ENCODE peak calls at places on chromosomes 4 and X, in four cellular contexts. One of them, this sample, is unnamed.

GRCh38 chrX:9033179-9033578 is 748 bp downstream of the FAM9B start:
- DNase-seq in vagina: no peak
- DNase-seq in mucosa of descending colon: no peak
- DNase-seq in NB4: no peak
- DNase-seq in this sample: no peak

GRCh38 chr4:107648178-107648991 is 71.6 kb downstream of the PAPSS1 start:
- DNase-seq in mucosa of descending colon: no peak
- DNase-seq in NB4: no peak
- DNase-seq in vagina: no peak
- DNase-seq in this sample: no peak

GRCh38 chrX:73877687-73878086 is 314.7 kb downstream of the CHIC1 start:
- DNase-seq in NB4: no peak
- DNase-seq in mucosa of descending colon: no peak
- DNase-seq in vagina: no peak
- DNase-seq in this sample: no peak

GRCh38 chrX:142998447-142999208 is 27.1 kb upstream of the SPANXN4 start:
- DNase-seq in mucosa of descending colon: no peak
- DNase-seq in NB4: peak
- DNase-seq in vagina: no peak
- DNase-seq in this sample: no peak

GRCh38 chr4:15779336-15779735 is 1.2 kb downstream of the CD38 start:
- DNase-seq in mucosa of descending colon: peak
- DNase-seq in NB4: peak
- DNase-seq in vagina: no peak
- DNase-seq in this sample: peak

GRCh38 chrX:24990585-24990984 is 25.2 kb downstream of the ARX start:
- DNase-seq in vagina: no peak
- DNase-seq in NB4: no peak
- DNase-seq in mucosa of descending colon: no peak
- DNase-seq in this sample: no peak

GRCh38 chr4:92447265-92447905 is 143.6 kb downstream of the GRID2 start:
- DNase-seq in mucosa of descending colon: no peak
- DNase-seq in vagina: no peak
- DNase-seq in NB4: no peak
- DNase-seq in this sample: no peak

GRCh38 chr4:139223682-139224317 is 46.8 kb upstream of the ELF2 start:
- DNase-seq in mucosa of descending colon: peak
- DNase-seq in vagina: no peak
- DNase-seq in NB4: peak
- DNase-seq in this sample: peak

GRCh38 chrX:138034136-138034535 is 468.2 kb downstream of the ZIC3 start:
- DNase-seq in vagina: no peak
- DNase-seq in mucosa of descending colon: no peak
- DNase-seq in NB4: peak
- DNase-seq in this sample: no peak

GRCh38 chr4:41432219-41432618 is 105.7 kb upstream of the LIMCH1 start:
- DNase-seq in mucosa of descending colon: no peak
- DNase-seq in vagina: no peak
- DNase-seq in NB4: no peak
- DNase-seq in this sample: no peak

GRCh38 chr4:98728433-98728832 is 70.0 kb upstream of the TSPAN5 start:
- DNase-seq in vagina: no peak
- DNase-seq in NB4: peak
- DNase-seq in mucosa of descending colon: no peak
- DNase-seq in this sample: peak

GRCh38 chr4:82213485-82214162 is 160.2 kb downstream of the HNRNPD start:
- DNase-seq in vagina: no peak
- DNase-seq in NB4: no peak
- DNase-seq in mucosa of descending colon: no peak
- DNase-seq in this sample: peak

GRCh38 chr4:17111959-17112659 is 213.7 kb upstream of the LDB2 start:
- DNase-seq in NB4: peak
- DNase-seq in vagina: no peak
- DNase-seq in mucosa of descending colon: no peak
- DNase-seq in this sample: peak

GRCh38 chr4:42151568-42152506 is 618 bp downstream of the BEND4 start:
- DNase-seq in mucosa of descending colon: peak
- DNase-seq in vagina: no peak
- DNase-seq in NB4: no peak
- DNase-seq in this sample: peak

GRCh38 chr4:156413411-156413985 is 459.8 kb upstream of the CTSO start:
- DNase-seq in vagina: no peak
- DNase-seq in NB4: no peak
- DNase-seq in mucosa of descending colon: no peak
- DNase-seq in this sample: no peak

GRCh38 chrX:100643212-100643611 is 787 bp upstream of the SRPX2 start:
- DNase-seq in vagina: no peak
- DNase-seq in mucosa of descending colon: no peak
- DNase-seq in NB4: no peak
- DNase-seq in this sample: peak

GRCh38 chr4:76749361-76749760 is 148.6 kb downstream of the SOWAHB start:
- DNase-seq in mucosa of descending colon: no peak
- DNase-seq in vagina: no peak
- DNase-seq in NB4: no peak
- DNase-seq in this sample: no peak

GRCh38 chrX:129600981-129601424 is 53.8 kb downstream of the APLN start:
- DNase-seq in vagina: no peak
- DNase-seq in mucosa of descending colon: peak
- DNase-seq in NB4: peak
- DNase-seq in this sample: peak

GRCh38 chr4:159204566-159204965 is 101.7 kb downstream of the RAPGEF2 start:
- DNase-seq in NB4: no peak
- DNase-seq in mucosa of descending colon: no peak
- DNase-seq in vagina: no peak
- DNase-seq in this sample: no peak

GRCh38 chr4:139619644-139620043 is 46.0 kb upstream of the MGST2 start:
- DNase-seq in NB4: peak
- DNase-seq in vagina: no peak
- DNase-seq in mucosa of descending colon: peak
- DNase-seq in this sample: peak

GRCh38 chr4:176319704-176320339 is at the start of gene SPCS3:
- DNase-seq in NB4: peak
- DNase-seq in mucosa of descending colon: peak
- DNase-seq in vagina: no peak
- DNase-seq in this sample: peak

GRCh38 chr4:84719115-84719514 is 136.2 kb downstream of the CDS1 start:
- DNase-seq in NB4: no peak
- DNase-seq in vagina: no peak
- DNase-seq in mucosa of descending colon: no peak
- DNase-seq in this sample: no peak

GRCh38 chr4:77347341-77347740 is 190.3 kb downstream of the CCNG2 start:
- DNase-seq in NB4: no peak
- DNase-seq in vagina: no peak
- DNase-seq in mucosa of descending colon: peak
- DNase-seq in this sample: no peak

GRCh38 chr4:151316645-151317044 is 8.8 kb downstream of the SH3D19 start:
- DNase-seq in mucosa of descending colon: no peak
- DNase-seq in vagina: no peak
- DNase-seq in NB4: no peak
- DNase-seq in this sample: no peak

GRCh38 chr4:100462206-100462605 is 55.6 kb downstream of the EMCN start:
- DNase-seq in vagina: no peak
- DNase-seq in mucosa of descending colon: no peak
- DNase-seq in NB4: no peak
- DNase-seq in this sample: peak

GRCh38 chrX:109629310-109629709 is 4.3 kb upstream of the KCNE5 start:
- DNase-seq in NB4: no peak
- DNase-seq in mucosa of descending colon: no peak
- DNase-seq in vagina: no peak
- DNase-seq in this sample: no peak

GRCh38 chr4:28555851-28556250 is 1695.2 kb downstream of the STIM2 start:
- DNase-seq in vagina: no peak
- DNase-seq in mucosa of descending colon: no peak
- DNase-seq in NB4: no peak
- DNase-seq in this sample: peak

GRCh38 chr4:87622303-87622702 is 14.0 kb downstream of the DSPP start:
- DNase-seq in vagina: no peak
- DNase-seq in NB4: no peak
- DNase-seq in mucosa of descending colon: no peak
- DNase-seq in this sample: no peak

DNA sequence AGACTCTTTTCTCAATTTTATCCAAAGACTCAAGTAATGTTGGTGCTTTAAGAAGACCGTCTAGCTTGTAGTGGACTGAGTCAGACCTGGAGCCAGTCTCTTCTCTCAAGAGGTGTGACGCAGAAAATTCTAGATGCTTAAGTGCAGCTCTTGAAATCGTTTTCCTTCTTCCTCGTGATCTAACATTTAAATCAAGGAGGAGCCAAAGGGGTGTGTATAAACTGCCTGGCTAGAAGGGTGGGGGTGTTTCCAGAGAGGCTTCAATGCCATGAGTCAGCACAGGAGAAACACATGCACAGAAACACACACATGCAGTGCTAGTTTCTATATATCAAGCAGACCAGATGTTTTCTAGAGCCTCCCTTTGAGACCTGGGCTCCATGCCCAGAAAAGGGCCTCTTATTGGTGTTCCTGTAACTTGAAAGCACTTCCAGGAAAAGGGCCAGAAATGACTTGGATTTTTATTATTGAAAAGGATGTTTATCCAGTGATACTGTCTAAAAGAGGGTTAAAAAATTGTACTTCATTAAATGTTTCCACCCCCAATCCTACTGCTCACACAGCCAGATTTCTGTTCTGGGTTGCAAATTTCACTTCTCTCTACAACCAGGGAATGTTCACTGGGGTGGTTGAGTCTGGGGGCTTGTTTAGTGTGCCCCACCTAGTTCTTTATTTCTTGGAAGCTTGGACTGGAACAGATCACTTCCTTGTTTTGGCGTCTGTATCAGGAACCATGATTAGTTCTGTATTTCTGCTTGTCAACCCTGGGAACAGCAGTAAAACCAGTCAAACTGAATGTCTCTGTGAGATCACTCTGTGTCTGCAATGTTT is at the start of gene CLIC2:
- DNase-seq in mucosa of descending colon: peak
- DNase-seq in vagina: no peak
- DNase-seq in NB4: peak
- DNase-seq in this sample: peak
- H3K4me3 ChIP-seq in mucosa of descending colon: no peak
- H3K4me3 ChIP-seq in vagina: no peak
- H3K4me3 ChIP-seq in NB4: no peak
- H3K4me3 ChIP-seq in this sample: no peak

DNA sequence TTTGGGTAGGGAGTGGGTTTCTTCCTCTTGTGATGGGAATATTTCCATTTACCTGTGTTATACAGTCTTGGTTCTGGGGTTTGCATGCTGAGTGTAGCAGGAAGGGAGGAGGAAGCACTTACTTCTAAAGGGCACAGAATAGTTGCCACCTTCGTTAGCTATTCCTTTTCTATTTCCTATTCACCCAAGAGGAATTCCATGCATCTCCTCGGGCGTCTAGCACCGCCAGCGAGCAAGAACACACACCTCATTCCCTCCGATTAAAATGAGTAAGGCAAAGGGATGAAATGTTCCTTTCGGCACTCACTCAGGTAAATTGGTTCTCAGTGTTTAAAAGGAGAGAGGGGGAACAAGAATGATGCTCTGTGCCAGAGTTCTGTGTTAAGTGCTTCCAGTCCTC is 351.3 kb downstream of the PTTG2 start:
- DNase-seq in vagina: no peak
- DNase-seq in NB4: no peak
- DNase-seq in mucosa of descending colon: no peak
- DNase-seq in this sample: peak
- H3K4me3 ChIP-seq in vagina: no peak
- H3K4me3 ChIP-seq in NB4: no peak
- H3K4me3 ChIP-seq in mucosa of descending colon: no peak
- H3K4me3 ChIP-seq in this sample: no peak

GRCh38 chr4:147625733-147626132 is 8.5 kb downstream of the TMEM184C start:
- DNase-seq in NB4: no peak
- DNase-seq in mucosa of descending colon: no peak
- DNase-seq in vagina: no peak
- DNase-seq in this sample: no peak

GRCh38 chr4:147617173-147617840 is at the start of gene TMEM184C:
- DNase-seq in mucosa of descending colon: peak
- DNase-seq in NB4: peak
- DNase-seq in vagina: no peak
- DNase-seq in this sample: peak

GRCh38 chr4:147616849-147617172 is 386 bp upstream of the TMEM184C start:
- DNase-seq in mucosa of descending colon: no peak
- DNase-seq in NB4: no peak
- DNase-seq in vagina: no peak
- DNase-seq in this sample: no peak

GRCh38 chr4:147617841-147618421 is 734 bp downstream of the TMEM184C start:
- DNase-seq in NB4: no peak
- DNase-seq in vagina: no peak
- DNase-seq in mucosa of descending colon: no peak
- DNase-seq in this sample: no peak

GRCh38 chr4:147620315-147620714 is 3.1 kb downstream of the TMEM184C start:
- DNase-seq in mucosa of descending colon: no peak
- DNase-seq in NB4: peak
- DNase-seq in vagina: no peak
- DNase-seq in this sample: no peak
- H3K4me3 ChIP-seq in mucosa of descending colon: no peak
- H3K4me3 ChIP-seq in NB4: no peak
- H3K4me3 ChIP-seq in vagina: no peak
- H3K4me3 ChIP-seq in this sample: no peak

GRCh38 chrX:134171661-134172587 is 65.1 kb upstream of the CCDC160 start:
- DNase-seq in mucosa of descending colon: no peak
- DNase-seq in NB4: no peak
- DNase-seq in vagina: no peak
- DNase-seq in this sample: no peak

GRCh38 chrX:134174273-134174660 is 62.7 kb upstream of the CCDC160 start:
- DNase-seq in mucosa of descending colon: no peak
- DNase-seq in NB4: no peak
- DNase-seq in vagina: no peak
- DNase-seq in this sample: no peak

GRCh38 chrX:134172588-134173259 is 64.3 kb upstream of the CCDC160 start:
- DNase-seq in vagina: no peak
- DNase-seq in mucosa of descending colon: no peak
- DNase-seq in NB4: no peak
- DNase-seq in this sample: no peak

GRCh38 chrX:134174859-134175258 is 62.1 kb upstream of the CCDC160 start:
- DNase-seq in NB4: no peak
- DNase-seq in mucosa of descending colon: no peak
- DNase-seq in vagina: no peak
- DNase-seq in this sample: no peak

DNA sequence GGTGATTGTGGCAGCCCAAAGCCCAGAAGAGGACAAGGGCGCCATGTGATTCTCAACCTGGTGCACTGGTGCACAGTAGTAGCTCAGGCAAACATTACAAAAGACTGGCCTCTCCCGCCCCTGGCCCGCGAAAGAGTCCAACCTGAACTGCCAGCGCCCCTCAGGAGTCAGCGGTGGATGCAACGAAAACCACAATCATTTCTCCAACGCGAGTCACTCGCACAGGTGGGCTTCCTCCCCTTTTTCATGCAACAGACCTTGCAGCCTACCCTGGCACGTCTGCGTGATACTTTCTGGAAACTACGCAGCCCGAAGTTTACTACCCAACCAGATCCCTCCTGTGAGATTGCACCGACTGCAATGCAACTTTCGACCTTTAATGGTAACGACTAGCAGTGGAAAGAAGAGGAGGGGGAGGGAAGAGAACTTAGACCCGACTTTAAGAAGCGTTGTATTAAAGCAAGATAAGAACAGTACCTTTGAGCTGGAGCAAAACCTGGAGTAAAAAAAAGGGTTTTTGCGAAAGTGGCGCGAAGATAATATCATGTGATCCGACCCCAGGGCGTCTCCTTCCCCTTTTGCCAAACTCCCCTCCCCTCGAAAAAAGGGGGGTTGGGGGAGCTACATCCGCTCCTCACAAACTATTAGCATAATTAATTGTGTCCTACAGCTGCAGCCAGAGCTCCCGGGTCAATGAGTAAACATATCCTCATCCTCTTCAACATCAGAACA is 63.3 kb upstream of the CCDC160 start:
- DNase-seq in vagina: no peak
- DNase-seq in NB4: no peak
- DNase-seq in mucosa of descending colon: no peak
- DNase-seq in this sample: no peak
- H3K4me3 ChIP-seq in vagina: no peak
- H3K4me3 ChIP-seq in NB4: no peak
- H3K4me3 ChIP-seq in mucosa of descending colon: no peak
- H3K4me3 ChIP-seq in this sample: no peak